ENCODE peak calls at places on chromosomes 4 and X, in five cellular contexts. Y, M, S, W and H are unnamed samples.

GRCh38 chr4:73250642-73251041 is 8.0 kb downstream of the ANKRD17 start:
- DNase-seq in S (no peak), Y (no peak), M (no peak), W (no peak), H (no peak)

GRCh38 chr4:102730968-102731533 is 29.7 kb downstream of the MANBA start:
- DNase-seq in Y (no peak), M (no peak), W (no peak), S (no peak), H (no peak)

GRCh38 chrX:41561045-41561444 is 113.9 kb downstream of the NYX start:
- DNase-seq in Y (peak), S (peak), W (peak), M (no peak), H (peak)

GRCh38 chr4:107578321-107578720 is 141.7 kb downstream of the PAPSS1 start:
- DNase-seq in M (no peak), Y (no peak), S (no peak), W (no peak), H (no peak)

GRCh38 chrX:22389544-22390243 is 117.0 kb downstream of the CBLL2 start:
- DNase-seq in M (no peak), W (peak), Y (no peak), S (peak), H (peak)

GRCh38 chrX:134338527-134338926 is 101.5 kb downstream of the CCDC160 start:
- DNase-seq in M (no peak), W (no peak), S (no peak), Y (no peak), H (no peak)

GRCh38 chrX:150364347-150365050 is 1.4 kb downstream of the MAMLD1 start:
- DNase-seq in S (no peak), M (peak), Y (no peak), W (no peak), H (no peak)

GRCh38 chrX:13875572-13875971 is 58.7 kb upstream of the GPM6B start:
- DNase-seq in W (no peak), Y (no peak), M (no peak), S (no peak), H (no peak)

GRCh38 chr4:109562457-109563237 is 2.6 kb downstream of the MCUB start:
- DNase-seq in M (no peak), Y (no peak), S (no peak), W (no peak), H (no peak)

GRCh38 chr4:8101213-8101781 is 57.3 kb downstream of the ABLIM2 start:
- DNase-seq in S (no peak), W (peak), M (no peak), Y (no peak), H (peak)

GRCh38 chr4:166527500-166527899 is 654.5 kb downstream of the TLL1 start:
- DNase-seq in S (peak), Y (no peak), W (peak), M (no peak), H (no peak)

GRCh38 chrX:40845331-40845911 is 110.1 kb upstream of the MED14 start:
- DNase-seq in Y (no peak), S (peak), W (peak), M (no peak), H (no peak)

GRCh38 chr4:76639292-76639691 is 204.3 kb downstream of the SHROOM3 start:
- DNase-seq in S (no peak), W (peak), M (no peak), Y (no peak), H (no peak)

GRCh38 chrX:134603806-134604700 is 54.2 kb downstream of the PLAC1 start:
- DNase-seq in W (peak), S (peak), Y (peak), M (no peak), H (peak)

GRCh38 chrX:25049971-25050370 is 34.2 kb upstream of the ARX start:
- DNase-seq in S (no peak), W (no peak), Y (no peak), M (no peak), H (no peak)

GRCh38 chrX:50211510-50211909 is 6.9 kb downstream of the CCNB3 start:
- DNase-seq in S (no peak), Y (no peak), W (peak), M (no peak), H (no peak)
- TF ChIP-seq CTCF in S (no peak), Y (peak), W (peak), M (peak), H (peak)

DNA sequence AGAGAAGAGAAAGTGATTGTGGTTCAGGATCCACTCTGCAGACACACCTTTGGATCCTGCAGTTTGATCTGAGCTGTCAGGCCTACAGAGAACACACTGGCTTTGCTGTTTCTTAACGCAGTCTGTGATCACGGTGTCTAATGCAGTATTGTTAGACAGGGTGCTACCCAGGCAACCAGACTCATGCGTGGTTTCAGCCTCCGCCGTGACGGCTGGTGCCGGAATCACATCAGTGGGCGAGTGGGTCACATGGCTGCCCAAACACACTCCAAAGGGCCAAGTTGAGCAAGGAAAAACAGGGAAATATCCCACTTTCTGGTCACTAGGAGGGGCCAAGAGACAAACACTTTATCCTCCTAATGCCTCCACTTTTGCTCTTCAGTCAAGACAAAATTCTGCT is 27.5 kb downstream of the CCDC149 start:
- DNase-seq in W (no peak), M (no peak), S (peak), Y (no peak), H (no peak)
- TF ChIP-seq CTCF in W (no peak), M (no peak), S (no peak), Y (no peak), H (no peak)

GRCh38 chrX:74383611-74384010 is 37.7 kb upstream of the SLC16A2 start:
- DNase-seq in S (peak), W (peak), Y (peak), M (peak), H (peak)
- TF ChIP-seq CTCF in S (peak), W (peak), Y (peak), M (peak), H (peak)

GRCh38 chrX:69493193-69493592 is 10.9 kb upstream of the NALF2 start:
- DNase-seq in M (peak), S (no peak), Y (peak), W (peak), H (no peak)
- TF ChIP-seq CTCF in M (peak), S (peak), Y (peak), W (peak), H (peak)

GRCh38 chr4:81470456-81471327 is 1.0 kb downstream of the RASGEF1B start:
- DNase-seq in M (no peak), S (no peak), Y (no peak), W (peak), H (peak)
- TF ChIP-seq CTCF in M (peak), S (no peak), Y (no peak), W (no peak), H (no peak)